ENCODE peak calls at places on chromosome 17, in nine cellular contexts. Y is anterior cingulate cortex, O is GM23338, Z is AG08395, D is left lobe of liver, F is progenitor cell of endocrine pancreas, K is non-pigmented ciliary epithelial cell, X is foreskin fibroblast, V is activated T-helper 1 cell treated with Interleukin-2 at 50 U/mL for 16 hours. B is an unnamed sample.

GRCh38 chr17:21001111-21001812 is 41.5 kb downstream of the USP22 start:
- DNase-seq in Y (peak), K (no peak), F (no peak), V (no peak), Z (no peak), D (no peak), O (no peak), X (no peak), B (no peak)

GRCh38 chr17:81309140-81309858 is 14.2 kb upstream of the SLC38A10 start:
- DNase-seq in D (peak), Y (peak), V (no peak), X (peak), O (peak), K (no peak), F (no peak), Z (peak), B (peak)

GRCh38 chr17:17524091-17524490 is 27.9 kb upstream of the RASD1 start:
- DNase-seq in F (no peak), O (no peak), V (no peak), Y (no peak), K (no peak), X (no peak), D (no peak), Z (no peak), B (no peak)

GRCh38 chr17:29158515-29159275 is 21.5 kb downstream of the MYO18A start:
- DNase-seq in O (no peak), X (no peak), D (peak), Y (peak), Z (peak), V (no peak), F (no peak), K (no peak), B (peak)

GRCh38 chr17:83087788-83088360 is 8.5 kb downstream of the METRNL start:
- DNase-seq in K (no peak), X (no peak), V (no peak), Y (no peak), O (no peak), D (no peak), F (no peak), Z (no peak), B (no peak)

GRCh38 chr17:73320601-73321264 is 8.9 kb upstream of the CDC42EP4 start:
- DNase-seq in Z (no peak), V (no peak), D (no peak), K (no peak), Y (no peak), F (no peak), O (no peak), X (no peak), B (peak)

GRCh38 chr17:56616239-56616638 is 22.7 kb downstream of the NOG start:
- DNase-seq in Z (no peak), V (no peak), F (no peak), X (no peak), K (no peak), D (no peak), O (no peak), Y (no peak), B (no peak)

GRCh38 chr17:27245230-27245696 is 48.7 kb upstream of the WSB1 start:
- DNase-seq in D (peak), X (peak), K (no peak), F (peak), V (peak), Z (peak), O (peak), Y (peak), B (peak)

GRCh38 chr17:75064867-75065561 is 18.0 kb downstream of the KCTD2 start:
- DNase-seq in K (no peak), D (no peak), O (peak), Y (no peak), Z (no peak), F (no peak), X (no peak), V (no peak), B (no peak)

GRCh38 chr17:51857052-51857593 is 301.4 kb downstream of the CA10 start:
- DNase-seq in Z (no peak), V (no peak), F (no peak), X (no peak), K (no peak), D (no peak), Y (no peak), O (peak), B (peak)

GRCh38 chr17:15490634-15491261 is 23.3 kb upstream of the CDRT4 start:
- DNase-seq in Z (peak), Y (peak), F (no peak), V (no peak), X (peak), K (no peak), O (peak), D (no peak), B (peak)

GRCh38 chr17:1727258-1727789 is 2.8 kb downstream of the WDR81 start:
- DNase-seq in V (no peak), K (no peak), Z (no peak), D (no peak), O (no peak), X (no peak), F (no peak), Y (no peak), B (no peak)

GRCh38 chr17:8838551-8839095 is 28.9 kb downstream of the PIK3R6 start:
- DNase-seq in Y (no peak), D (no peak), K (no peak), X (no peak), Z (no peak), V (no peak), F (no peak), O (no peak), B (no peak)

GRCh38 chr17:48578616-48579560 is 738 bp upstream of the HOXB4 start:
- DNase-seq in F (no peak), D (no peak), X (no peak), O (no peak), V (no peak), Y (no peak), Z (no peak), K (no peak), B (no peak)

GRCh38 chr17:47999612-48000011 is 28.7 kb downstream of the CDK5RAP3 start:
- DNase-seq in K (no peak), V (no peak), X (peak), Z (peak), Y (no peak), F (no peak), O (no peak), D (no peak), B (no peak)

GRCh38 chr17:42403150-42403549 is 14.9 kb upstream of the STAT3 start:
- DNase-seq in V (peak), Z (no peak), F (no peak), Y (peak), O (peak), D (no peak), X (no peak), K (no peak), B (peak)

GRCh38 chr17:38341035-38341721 is 2.6 kb downstream of the GPR179 start:
- DNase-seq in Y (peak), K (no peak), F (no peak), X (no peak), Z (no peak), O (peak), D (peak), V (no peak), B (peak)

GRCh38 chr17:21689604-21690003 is 2.7 kb upstream of the KCNJ18 start:
- DNase-seq in V (no peak), D (no peak), O (no peak), K (no peak), F (no peak), X (peak), Z (peak), Y (peak), B (no peak)

GRCh38 chr17:27471321-27472269 is 15.3 kb downstream of the KSR1 start:
- DNase-seq in F (no peak), K (no peak), O (no peak), V (peak), Y (no peak), D (no peak), Z (no peak), X (no peak), B (no peak)

GRCh38 chr17:62966426-62967110 is 533 bp downstream of the TANC2 start:
- DNase-seq in X (no peak), D (no peak), V (peak), K (no peak), O (peak), Y (peak), Z (peak), F (no peak), B (peak)

GRCh38 chr17:65229596-65229995 is 92.4 kb downstream of the RGS9 start:
- DNase-seq in X (no peak), Y (no peak), K (no peak), D (no peak), O (no peak), F (no peak), V (no peak), Z (no peak), B (no peak)

GRCh38 chr17:15981646-15982580 is 17.6 kb downstream of the ZSWIM7 start:
- DNase-seq in V (no peak), K (peak), F (no peak), Y (no peak), Z (peak), X (peak), D (no peak), O (peak), B (no peak)